ENCODE peak calls at places on chromosomes 11 and 22, in six cellular contexts. Y is GM12878, N is endothelial cell of umbilical vein, U is A549, I is K562, R is HepG2. D is an unnamed sample.

GRCh38 chr11:87743002-87743401 is 432.2 kb downstream of the RAB38 start:
- DNase-seq in Y (no peak), N (no peak), U (no peak), I (no peak), R (no peak), D (peak)

GRCh38 chr11:44456544-44457270 is 108.8 kb upstream of the CD82 start:
- DNase-seq in Y (no peak), N (no peak), U (peak), I (no peak), R (no peak), D (peak)

GRCh38 chr11:15034687-15035267 is 38.6 kb upstream of the CALCB start:
- DNase-seq in Y (no peak), N (no peak), U (no peak), I (no peak), R (no peak), D (no peak)

GRCh38 chr11:132072880-132073213 is 702.4 kb downstream of the NTM start:
- DNase-seq in Y (no peak), N (no peak), U (no peak), I (no peak), R (no peak), D (no peak)

GRCh38 chr11:113505046-113505445 is 29.8 kb upstream of the DRD2 start:
- DNase-seq in Y (no peak), N (no peak), U (no peak), I (no peak), R (no peak), D (no peak)

GRCh38 chr11:79007811-79008294 is 433.0 kb downstream of the TENM4 start:
- DNase-seq in Y (no peak), N (no peak), U (no peak), I (no peak), R (no peak), D (no peak)

GRCh38 chr11:98455500-98456186 is 565.1 kb upstream of the CNTN5 start:
- DNase-seq in Y (no peak), N (no peak), U (no peak), I (peak), R (peak), D (peak)

GRCh38 chr22:43777204-43777671 is 34.9 kb downstream of the EFCAB6 start:
- DNase-seq in Y (no peak), N (peak), U (no peak), I (no peak), R (no peak), D (no peak)

GRCh38 chr22:25482091-25482760 is 82.2 kb upstream of the GRK3 start:
- DNase-seq in Y (no peak), N (no peak), U (no peak), I (no peak), R (no peak), D (no peak)

GRCh38 chr11:85752201-85752889 is 58.6 kb downstream of the SYTL2 start:
- DNase-seq in Y (no peak), N (no peak), U (no peak), I (no peak), R (no peak), D (no peak)

GRCh38 chr11:123833095-123833494 is 26.9 kb upstream of the OR6M1 start:
- DNase-seq in Y (no peak), N (no peak), U (no peak), I (no peak), R (no peak), D (no peak)

GRCh38 chr11:26620282-26621045 is 48.4 kb upstream of the MUC15 start:
- DNase-seq in Y (no peak), N (no peak), U (no peak), I (no peak), R (no peak), D (no peak)

GRCh38 chr22:30694638-30695350 is at the start of gene OSBP2:
- DNase-seq in Y (no peak), N (peak), U (no peak), I (peak), R (no peak), D (no peak)

GRCh38 chr11:12248330-12248729 is 129.0 kb upstream of the PARVA start:
- DNase-seq in Y (no peak), N (peak), U (no peak), I (no peak), R (peak), D (no peak)

GRCh38 chr11:47775240-47775869 is 8.2 kb upstream of the FNBP4 start:
- DNase-seq in Y (no peak), N (no peak), U (no peak), I (no peak), R (no peak), D (peak)

GRCh38 chr11:74141908-74142307 is 28.9 kb downstream of the C2CD3 start:
- DNase-seq in Y (no peak), N (no peak), U (no peak), I (no peak), R (no peak), D (no peak)

GRCh38 chr22:48560836-48561235 is 1266.8 kb downstream of the BRD1 start:
- DNase-seq in Y (no peak), N (no peak), U (no peak), I (no peak), R (no peak), D (no peak)

GRCh38 chr11:29280452-29280851 is 736.4 kb downstream of the KCNA4 start:
- DNase-seq in Y (no peak), N (peak), U (no peak), I (no peak), R (no peak), D (no peak)

GRCh38 chr11:84236436-84236835 is 950.3 kb upstream of the CCDC90B start:
- DNase-seq in Y (no peak), N (no peak), U (no peak), I (no peak), R (no peak), D (no peak)

GRCh38 chr11:67351275-67352005 is 1.9 kb downstream of the POLD4 start:
- DNase-seq in Y (no peak), N (peak), U (peak), I (peak), R (no peak), D (peak)
- TF ChIP-seq MYC in Y (no peak), N (no peak), U (no peak), I (no peak), R (no peak), D (no peak)

GRCh38 chr11:554824-555499 is 5.6 kb downstream of the LMNTD2 start:
- DNase-seq in Y (no peak), N (no peak), U (peak), I (peak), R (peak), D (peak)
- TF ChIP-seq MYC in Y (no peak), N (no peak), U (no peak), I (peak), R (peak), D (peak)

DNA sequence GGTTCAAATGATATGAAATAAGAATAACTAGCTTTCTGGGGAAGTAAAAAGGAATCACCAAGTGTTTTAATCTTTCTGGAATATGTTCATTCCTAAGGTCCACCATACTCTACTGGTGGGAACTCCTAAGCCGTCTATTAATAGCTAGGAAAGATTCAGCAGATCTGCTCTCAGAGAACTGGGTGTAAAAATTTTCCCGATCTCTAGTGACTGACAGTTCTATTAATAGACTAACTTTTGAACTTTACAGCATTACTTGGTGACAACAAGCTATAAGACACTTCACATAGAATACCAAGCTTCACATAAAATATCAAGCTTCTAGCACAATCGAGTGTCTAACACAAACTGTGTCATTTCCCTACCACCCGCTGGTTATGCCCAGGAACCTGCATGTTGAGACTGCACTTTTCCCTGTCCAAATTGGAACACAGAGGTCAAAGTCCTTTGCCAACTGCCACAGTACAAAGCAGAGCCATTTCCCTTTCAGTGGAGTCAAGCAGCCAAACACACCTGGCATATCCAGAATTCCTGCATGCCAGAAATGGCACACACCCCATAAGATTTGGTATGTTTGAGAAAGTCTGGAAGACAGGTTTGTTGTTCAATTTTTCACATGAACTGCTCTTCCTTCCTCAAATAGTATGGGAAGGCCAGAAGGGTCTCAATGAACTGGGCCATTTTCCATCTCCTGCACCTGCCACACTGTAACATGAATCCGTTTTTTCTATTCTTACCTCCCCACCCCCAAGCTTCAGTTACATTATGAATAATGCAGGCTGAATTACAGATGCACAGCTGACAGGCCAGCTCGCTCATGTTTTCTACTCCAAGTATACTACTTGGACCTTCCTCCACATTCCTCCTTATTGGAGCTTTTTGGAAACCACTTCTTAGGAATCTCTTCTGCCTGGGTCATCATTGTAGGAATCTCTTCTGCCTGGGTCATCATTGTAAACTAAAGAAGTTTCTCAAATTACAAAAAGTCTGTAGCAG is 3.7 kb downstream of the OSBP start:
- DNase-seq in Y (no peak), N (peak), U (no peak), I (no peak), R (peak), D (no peak)
- TF ChIP-seq MYC in Y (no peak), N (no peak), U (no peak), I (no peak), R (no peak), D (no peak)

DNA sequence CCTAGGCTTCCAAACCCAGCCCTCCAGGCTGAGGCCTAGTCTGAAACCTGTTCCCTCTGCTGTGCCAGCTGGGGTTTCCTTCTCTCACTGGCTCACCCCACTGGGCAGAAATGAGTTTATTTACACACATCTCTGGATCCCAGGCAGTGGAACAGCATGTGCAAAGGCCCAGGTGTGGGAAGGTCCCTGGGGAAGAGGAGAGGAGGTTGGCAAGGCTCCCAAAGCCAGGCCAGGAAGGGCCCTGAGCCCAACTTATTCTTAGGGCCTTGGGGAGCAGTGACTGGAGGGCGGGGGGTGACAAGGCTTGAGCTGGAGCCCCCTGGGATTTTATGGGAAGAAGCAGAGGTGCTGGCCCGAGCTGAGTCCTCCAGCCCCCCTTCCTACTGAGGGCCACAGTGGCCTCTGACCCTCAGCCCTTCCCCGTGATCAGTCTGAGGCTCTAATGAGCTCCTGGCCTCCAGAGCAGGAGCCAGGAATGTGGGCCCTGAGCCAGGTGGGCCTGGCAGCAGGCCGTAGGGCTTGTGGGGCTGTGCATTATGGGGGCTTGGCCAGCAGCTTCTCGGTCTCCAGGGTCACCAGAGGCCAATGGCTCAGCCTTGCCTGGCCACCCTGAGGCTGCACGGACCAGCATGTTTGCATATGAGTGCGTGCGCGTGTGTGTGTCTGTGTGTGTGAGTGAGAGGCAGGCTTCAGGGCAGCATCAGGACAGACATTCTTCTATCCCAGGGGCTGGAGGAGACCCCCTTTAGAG is 2.9 kb downstream of the MYO7A start:
- DNase-seq in Y (no peak), N (no peak), U (no peak), I (no peak), R (peak), D (no peak)
- TF ChIP-seq MYC in Y (no peak), N (no peak), U (no peak), I (no peak), R (peak), D (no peak)

D was measured in NB4.